ENCODE peak calls at places on chromosomes 12 and 14, in nine cellular contexts. One of them, this sample, is unnamed.

GRCh38 chr14:98404811-98405210 is 867.2 kb downstream of the BCL11B start:
- ATAC-seq in lower lobe of right lung: no peak
- ATAC-seq in T-helper 17 cell: no peak
- ATAC-seq in stimulated activated naive CD8-positive, alpha-beta T cell treated with anti-CD3 and anti-CD28 coated beads, Interleukin-15, Interleukin-2, amounts not matched to agents 100 U/mL and 50 U/mL, for 24 hours: no peak
- ATAC-seq in K562: no peak
- ATAC-seq in pancreas: no peak
- ATAC-seq in CD8-positive, alpha-beta T cell: no peak
- ATAC-seq in activated CD4-positive, alpha-beta T cell treated with anti-CD3 and anti-CD28 coated beads for 36 hours: no peak
- ATAC-seq in memory B cell: no peak
- ATAC-seq in this sample: no peak

GRCh38 chr12:104902125-104902524 is 56.0 kb downstream of the SLC41A2 start:
- ATAC-seq in lower lobe of right lung: no peak
- ATAC-seq in T-helper 17 cell: no peak
- ATAC-seq in stimulated activated naive CD8-positive, alpha-beta T cell treated with anti-CD3 and anti-CD28 coated beads, Interleukin-15, Interleukin-2, amounts not matched to agents 100 U/mL and 50 U/mL, for 24 hours: no peak
- ATAC-seq in K562: no peak
- ATAC-seq in pancreas: no peak
- ATAC-seq in CD8-positive, alpha-beta T cell: no peak
- ATAC-seq in activated CD4-positive, alpha-beta T cell treated with anti-CD3 and anti-CD28 coated beads for 36 hours: no peak
- ATAC-seq in memory B cell: no peak
- ATAC-seq in this sample: no peak

GRCh38 chr14:67773844-67774377 is 42.5 kb downstream of the ZFYVE26 start:
- ATAC-seq in lower lobe of right lung: no peak
- ATAC-seq in T-helper 17 cell: no peak
- ATAC-seq in stimulated activated naive CD8-positive, alpha-beta T cell treated with anti-CD3 and anti-CD28 coated beads, Interleukin-15, Interleukin-2, amounts not matched to agents 100 U/mL and 50 U/mL, for 24 hours: no peak
- ATAC-seq in K562: no peak
- ATAC-seq in pancreas: no peak
- ATAC-seq in CD8-positive, alpha-beta T cell: no peak
- ATAC-seq in activated CD4-positive, alpha-beta T cell treated with anti-CD3 and anti-CD28 coated beads for 36 hours: no peak
- ATAC-seq in memory B cell: no peak
- ATAC-seq in this sample: no peak

GRCh38 chr12:53604581-53604980 is 21.6 kb downstream of the ATF7 start:
- ATAC-seq in lower lobe of right lung: no peak
- ATAC-seq in T-helper 17 cell: no peak
- ATAC-seq in stimulated activated naive CD8-positive, alpha-beta T cell treated with anti-CD3 and anti-CD28 coated beads, Interleukin-15, Interleukin-2, amounts not matched to agents 100 U/mL and 50 U/mL, for 24 hours: no peak
- ATAC-seq in K562: no peak
- ATAC-seq in pancreas: no peak
- ATAC-seq in CD8-positive, alpha-beta T cell: no peak
- ATAC-seq in activated CD4-positive, alpha-beta T cell treated with anti-CD3 and anti-CD28 coated beads for 36 hours: no peak
- ATAC-seq in memory B cell: no peak
- ATAC-seq in this sample: no peak

GRCh38 chr12:13570005-13570694 is 373.6 kb downstream of the EMP1 start:
- ATAC-seq in lower lobe of right lung: no peak
- ATAC-seq in T-helper 17 cell: no peak
- ATAC-seq in stimulated activated naive CD8-positive, alpha-beta T cell treated with anti-CD3 and anti-CD28 coated beads, Interleukin-15, Interleukin-2, amounts not matched to agents 100 U/mL and 50 U/mL, for 24 hours: no peak
- ATAC-seq in K562: no peak
- ATAC-seq in pancreas: no peak
- ATAC-seq in CD8-positive, alpha-beta T cell: no peak
- ATAC-seq in activated CD4-positive, alpha-beta T cell treated with anti-CD3 and anti-CD28 coated beads for 36 hours: no peak
- ATAC-seq in memory B cell: no peak
- ATAC-seq in this sample: no peak

GRCh38 chr12:41521872-41522379 is 333.8 kb downstream of the PDZRN4 start:
- ATAC-seq in lower lobe of right lung: no peak
- ATAC-seq in T-helper 17 cell: no peak
- ATAC-seq in stimulated activated naive CD8-positive, alpha-beta T cell treated with anti-CD3 and anti-CD28 coated beads, Interleukin-15, Interleukin-2, amounts not matched to agents 100 U/mL and 50 U/mL, for 24 hours: no peak
- ATAC-seq in K562: no peak
- ATAC-seq in pancreas: peak; percentile 58
- ATAC-seq in CD8-positive, alpha-beta T cell: no peak
- ATAC-seq in activated CD4-positive, alpha-beta T cell treated with anti-CD3 and anti-CD28 coated beads for 36 hours: no peak
- ATAC-seq in memory B cell: peak; percentile 81
- ATAC-seq in this sample: peak; percentile 92

GRCh38 chr14:76784266-76784874 is 23.1 kb downstream of the VASH1 start:
- ATAC-seq in lower lobe of right lung: no peak
- ATAC-seq in T-helper 17 cell: no peak
- ATAC-seq in stimulated activated naive CD8-positive, alpha-beta T cell treated with anti-CD3 and anti-CD28 coated beads, Interleukin-15, Interleukin-2, amounts not matched to agents 100 U/mL and 50 U/mL, for 24 hours: no peak
- ATAC-seq in K562: no peak
- ATAC-seq in pancreas: no peak
- ATAC-seq in CD8-positive, alpha-beta T cell: no peak
- ATAC-seq in activated CD4-positive, alpha-beta T cell treated with anti-CD3 and anti-CD28 coated beads for 36 hours: no peak
- ATAC-seq in memory B cell: no peak
- ATAC-seq in this sample: no peak

GRCh38 chr14:74663884-74664283 is 49.0 kb downstream of the AREL1 start:
- ATAC-seq in lower lobe of right lung: no peak
- ATAC-seq in T-helper 17 cell: no peak
- ATAC-seq in stimulated activated naive CD8-positive, alpha-beta T cell treated with anti-CD3 and anti-CD28 coated beads, Interleukin-15, Interleukin-2, amounts not matched to agents 100 U/mL and 50 U/mL, for 24 hours: no peak
- ATAC-seq in K562: no peak
- ATAC-seq in pancreas: peak; percentile 27
- ATAC-seq in CD8-positive, alpha-beta T cell: no peak
- ATAC-seq in activated CD4-positive, alpha-beta T cell treated with anti-CD3 and anti-CD28 coated beads for 36 hours: no peak
- ATAC-seq in memory B cell: no peak
- ATAC-seq in this sample: no peak

GRCh38 chr14:73374218-73374617 is 84.1 kb downstream of the NUMB start:
- ATAC-seq in lower lobe of right lung: no peak
- ATAC-seq in T-helper 17 cell: no peak
- ATAC-seq in stimulated activated naive CD8-positive, alpha-beta T cell treated with anti-CD3 and anti-CD28 coated beads, Interleukin-15, Interleukin-2, amounts not matched to agents 100 U/mL and 50 U/mL, for 24 hours: no peak
- ATAC-seq in K562: no peak
- ATAC-seq in pancreas: peak; percentile 62
- ATAC-seq in CD8-positive, alpha-beta T cell: no peak
- ATAC-seq in activated CD4-positive, alpha-beta T cell treated with anti-CD3 and anti-CD28 coated beads for 36 hours: no peak
- ATAC-seq in memory B cell: no peak
- ATAC-seq in this sample: no peak

GRCh38 chr12:99390707-99391106 is 256.8 kb upstream of the GARIN6 start:
- ATAC-seq in lower lobe of right lung: peak; percentile 11
- ATAC-seq in T-helper 17 cell: no peak
- ATAC-seq in stimulated activated naive CD8-positive, alpha-beta T cell treated with anti-CD3 and anti-CD28 coated beads, Interleukin-15, Interleukin-2, amounts not matched to agents 100 U/mL and 50 U/mL, for 24 hours: no peak
- ATAC-seq in K562: no peak
- ATAC-seq in pancreas: no peak
- ATAC-seq in CD8-positive, alpha-beta T cell: no peak
- ATAC-seq in activated CD4-positive, alpha-beta T cell treated with anti-CD3 and anti-CD28 coated beads for 36 hours: no peak
- ATAC-seq in memory B cell: no peak
- ATAC-seq in this sample: peak; percentile 88

GRCh38 chr12:115619889-115620288 is 657.6 kb downstream of the MED13L start:
- ATAC-seq in lower lobe of right lung: no peak
- ATAC-seq in T-helper 17 cell: no peak
- ATAC-seq in stimulated activated naive CD8-positive, alpha-beta T cell treated with anti-CD3 and anti-CD28 coated beads, Interleukin-15, Interleukin-2, amounts not matched to agents 100 U/mL and 50 U/mL, for 24 hours: no peak
- ATAC-seq in K562: no peak
- ATAC-seq in pancreas: no peak
- ATAC-seq in CD8-positive, alpha-beta T cell: no peak
- ATAC-seq in activated CD4-positive, alpha-beta T cell treated with anti-CD3 and anti-CD28 coated beads for 36 hours: no peak
- ATAC-seq in memory B cell: no peak
- ATAC-seq in this sample: no peak

GRCh38 chr12:40989785-40990184 is 198.3 kb upstream of the PDZRN4 start:
- ATAC-seq in lower lobe of right lung: no peak
- ATAC-seq in T-helper 17 cell: no peak
- ATAC-seq in stimulated activated naive CD8-positive, alpha-beta T cell treated with anti-CD3 and anti-CD28 coated beads, Interleukin-15, Interleukin-2, amounts not matched to agents 100 U/mL and 50 U/mL, for 24 hours: no peak
- ATAC-seq in K562: no peak
- ATAC-seq in pancreas: no peak
- ATAC-seq in CD8-positive, alpha-beta T cell: no peak
- ATAC-seq in activated CD4-positive, alpha-beta T cell treated with anti-CD3 and anti-CD28 coated beads for 36 hours: no peak
- ATAC-seq in memory B cell: no peak
- ATAC-seq in this sample: no peak

GRCh38 chr14:105271224-105271890 is 23.0 kb downstream of the BTBD6 start:
- ATAC-seq in lower lobe of right lung: no peak
- ATAC-seq in T-helper 17 cell: no peak
- ATAC-seq in stimulated activated naive CD8-positive, alpha-beta T cell treated with anti-CD3 and anti-CD28 coated beads, Interleukin-15, Interleukin-2, amounts not matched to agents 100 U/mL and 50 U/mL, for 24 hours: no peak
- ATAC-seq in K562: no peak
- ATAC-seq in pancreas: peak; percentile 87
- ATAC-seq in CD8-positive, alpha-beta T cell: no peak
- ATAC-seq in activated CD4-positive, alpha-beta T cell treated with anti-CD3 and anti-CD28 coated beads for 36 hours: no peak
- ATAC-seq in memory B cell: no peak
- ATAC-seq in this sample: peak; percentile 34

GRCh38 chr14:102594514-102595175 is 2.2 kb downstream of the RCOR1 start:
- ATAC-seq in lower lobe of right lung: no peak
- ATAC-seq in T-helper 17 cell: no peak
- ATAC-seq in stimulated activated naive CD8-positive, alpha-beta T cell treated with anti-CD3 and anti-CD28 coated beads, Interleukin-15, Interleukin-2, amounts not matched to agents 100 U/mL and 50 U/mL, for 24 hours: peak; percentile 26
- ATAC-seq in K562: peak; percentile 62
- ATAC-seq in pancreas: peak; percentile 33
- ATAC-seq in CD8-positive, alpha-beta T cell: no peak
- ATAC-seq in activated CD4-positive, alpha-beta T cell treated with anti-CD3 and anti-CD28 coated beads for 36 hours: peak; percentile 16
- ATAC-seq in memory B cell: peak; percentile 25
- ATAC-seq in this sample: peak; percentile 60

GRCh38 chr14:99602054-99602787 is 1.8 kb downstream of the CCDC85C start:
- ATAC-seq in lower lobe of right lung: no peak
- ATAC-seq in T-helper 17 cell: no peak
- ATAC-seq in stimulated activated naive CD8-positive, alpha-beta T cell treated with anti-CD3 and anti-CD28 coated beads, Interleukin-15, Interleukin-2, amounts not matched to agents 100 U/mL and 50 U/mL, for 24 hours: no peak
- ATAC-seq in K562: no peak
- ATAC-seq in pancreas: no peak
- ATAC-seq in CD8-positive, alpha-beta T cell: no peak
- ATAC-seq in activated CD4-positive, alpha-beta T cell treated with anti-CD3 and anti-CD28 coated beads for 36 hours: no peak
- ATAC-seq in memory B cell: no peak
- ATAC-seq in this sample: no peak

GRCh38 chr12:49338830-49339463 is 2.0 kb upstream of the C1QL4 start:
- ATAC-seq in lower lobe of right lung: no peak
- ATAC-seq in T-helper 17 cell: no peak
- ATAC-seq in stimulated activated naive CD8-positive, alpha-beta T cell treated with anti-CD3 and anti-CD28 coated beads, Interleukin-15, Interleukin-2, amounts not matched to agents 100 U/mL and 50 U/mL, for 24 hours: no peak
- ATAC-seq in K562: no peak
- ATAC-seq in pancreas: no peak
- ATAC-seq in CD8-positive, alpha-beta T cell: no peak
- ATAC-seq in activated CD4-positive, alpha-beta T cell treated with anti-CD3 and anti-CD28 coated beads for 36 hours: no peak
- ATAC-seq in memory B cell: no peak
- ATAC-seq in this sample: no peak

GRCh38 chr12:49537709-49538601 is 875 bp upstream of the KCNH3 start:
- ATAC-seq in lower lobe of right lung: peak; percentile 35
- ATAC-seq in T-helper 17 cell: peak; percentile 18
- ATAC-seq in stimulated activated naive CD8-positive, alpha-beta T cell treated with anti-CD3 and anti-CD28 coated beads, Interleukin-15, Interleukin-2, amounts not matched to agents 100 U/mL and 50 U/mL, for 24 hours: peak; percentile 34
- ATAC-seq in K562: peak; percentile 69
- ATAC-seq in pancreas: peak; percentile 40
- ATAC-seq in CD8-positive, alpha-beta T cell: peak; percentile 14
- ATAC-seq in activated CD4-positive, alpha-beta T cell treated with anti-CD3 and anti-CD28 coated beads for 36 hours: peak; percentile 24
- ATAC-seq in memory B cell: peak; percentile 15
- ATAC-seq in this sample: peak; percentile 45

GRCh38 chr12:9405861-9406563 is 197.8 kb upstream of the PZP start:
- ATAC-seq in lower lobe of right lung: peak; percentile 30
- ATAC-seq in T-helper 17 cell: no peak
- ATAC-seq in stimulated activated naive CD8-positive, alpha-beta T cell treated with anti-CD3 and anti-CD28 coated beads, Interleukin-15, Interleukin-2, amounts not matched to agents 100 U/mL and 50 U/mL, for 24 hours: no peak
- ATAC-seq in K562: no peak
- ATAC-seq in pancreas: no peak
- ATAC-seq in CD8-positive, alpha-beta T cell: no peak
- ATAC-seq in activated CD4-positive, alpha-beta T cell treated with anti-CD3 and anti-CD28 coated beads for 36 hours: no peak
- ATAC-seq in memory B cell: no peak
- ATAC-seq in this sample: no peak